ENCODE peak calls at places on chromosome 13, in four cellular contexts. One of them, this sample, is unnamed.

GRCh38 chr13:47650221-47650620 is 350.9 kb downstream of the SUCLA2 start:
- DNase-seq in thoracic aorta: no peak
- DNase-seq in osteoblast: no peak
- DNase-seq in OCI-LY7: no peak
- DNase-seq in this sample: no peak

GRCh38 chr13:42328672-42329071 is 56.7 kb downstream of the AKAP11 start:
- DNase-seq in OCI-LY7: no peak
- DNase-seq in osteoblast: no peak
- DNase-seq in thoracic aorta: no peak
- DNase-seq in this sample: peak; percentile 38

GRCh38 chr13:24512208-24513068 is at the start of gene PARP4:
- DNase-seq in osteoblast: peak; percentile 94
- DNase-seq in thoracic aorta: no peak
- DNase-seq in OCI-LY7: peak; percentile 86
- DNase-seq in this sample: peak; percentile 67

GRCh38 chr13:113976711-113977684 is 3.1 kb upstream of the C13orf46 start:
- DNase-seq in thoracic aorta: peak; percentile 2
- DNase-seq in osteoblast: peak; percentile 100
- DNase-seq in OCI-LY7: no peak
- DNase-seq in this sample: no peak

GRCh38 chr13:94228781-94229180 is 250.7 kb downstream of the DCT start:
- DNase-seq in osteoblast: peak; percentile 66
- DNase-seq in thoracic aorta: no peak
- DNase-seq in OCI-LY7: no peak
- DNase-seq in this sample: no peak

GRCh38 chr13:87356314-87356713 is 314.9 kb upstream of the SLITRK5 start:
- DNase-seq in thoracic aorta: no peak
- DNase-seq in OCI-LY7: no peak
- DNase-seq in osteoblast: no peak
- DNase-seq in this sample: no peak

GRCh38 chr13:84997858-84998257 is 801.4 kb downstream of the SLITRK6 start:
- DNase-seq in OCI-LY7: no peak
- DNase-seq in thoracic aorta: no peak
- DNase-seq in osteoblast: no peak
- DNase-seq in this sample: no peak

GRCh38 chr13:99436686-99437416 is 64.4 kb upstream of the TM9SF2 start:
- DNase-seq in thoracic aorta: peak; percentile 46
- DNase-seq in OCI-LY7: peak; percentile 82
- DNase-seq in osteoblast: peak; percentile 91
- DNase-seq in this sample: peak; percentile 79

GRCh38 chr13:31015207-31015606 is 82.8 kb downstream of the TEX26 start:
- DNase-seq in OCI-LY7: no peak
- DNase-seq in thoracic aorta: no peak
- DNase-seq in osteoblast: no peak
- DNase-seq in this sample: no peak

GRCh38 chr13:37656247-37656940 is 57.8 kb upstream of the POSTN start:
- DNase-seq in OCI-LY7: no peak
- DNase-seq in thoracic aorta: no peak
- DNase-seq in osteoblast: peak; percentile 81
- DNase-seq in this sample: no peak

GRCh38 chr13:113547248-113547971 is 37.1 kb upstream of the TFDP1 start:
- DNase-seq in OCI-LY7: no peak
- DNase-seq in thoracic aorta: no peak
- DNase-seq in osteoblast: peak; percentile 68
- DNase-seq in this sample: no peak

GRCh38 chr13:96822900-96823299 is 171.4 kb downstream of the OXGR1 start:
- DNase-seq in osteoblast: no peak
- DNase-seq in OCI-LY7: peak; percentile 5
- DNase-seq in thoracic aorta: no peak
- DNase-seq in this sample: peak; percentile 53

GRCh38 chr13:95641961-95642621 is 2.4 kb downstream of the DZIP1 start:
- DNase-seq in osteoblast: peak; percentile 92
- DNase-seq in thoracic aorta: no peak
- DNase-seq in OCI-LY7: no peak
- DNase-seq in this sample: no peak

GRCh38 chr13:21106089-21106488 is 44.7 kb upstream of the LATS2 start:
- DNase-seq in osteoblast: peak; percentile 95
- DNase-seq in OCI-LY7: no peak
- DNase-seq in thoracic aorta: no peak
- DNase-seq in this sample: no peak

GRCh38 chr13:38687246-38688229 is 661 bp downstream of the FREM2 start:
- DNase-seq in thoracic aorta: no peak
- DNase-seq in osteoblast: peak; percentile 79
- DNase-seq in OCI-LY7: no peak
- DNase-seq in this sample: peak; percentile 36

GRCh38 chr13:29535663-29536655 is 59.5 kb downstream of the SLC7A1 start:
- DNase-seq in thoracic aorta: no peak
- DNase-seq in osteoblast: no peak
- DNase-seq in OCI-LY7: no peak
- DNase-seq in this sample: no peak

GRCh38 chr13:100330662-100331061 is 241.8 kb downstream of the PCCA start:
- DNase-seq in thoracic aorta: no peak
- DNase-seq in osteoblast: no peak
- DNase-seq in OCI-LY7: no peak
- DNase-seq in this sample: no peak

GRCh38 chr13:100828226-100828625 is 153.6 kb upstream of the TMTC4 start:
- DNase-seq in thoracic aorta: no peak
- DNase-seq in osteoblast: no peak
- DNase-seq in OCI-LY7: no peak
- DNase-seq in this sample: no peak

GRCh38 chr13:95354680-95355487 is 53.6 kb upstream of the ABCC4 start:
- DNase-seq in osteoblast: no peak
- DNase-seq in OCI-LY7: no peak
- DNase-seq in thoracic aorta: no peak
- DNase-seq in this sample: no peak

GRCh38 chr13:64855506-64855905 is 2374.6 kb downstream of the PCDH9 start:
- DNase-seq in osteoblast: no peak
- DNase-seq in OCI-LY7: no peak
- DNase-seq in thoracic aorta: no peak
- DNase-seq in this sample: no peak

GRCh38 chr13:110254751-110255553 is 52.0 kb downstream of the COL4A1 start:
- DNase-seq in OCI-LY7: no peak
- DNase-seq in thoracic aorta: no peak
- DNase-seq in osteoblast: no peak
- DNase-seq in this sample: no peak

GRCh38 chr13:110265682-110266430 is 41.1 kb downstream of the COL4A1 start:
- DNase-seq in thoracic aorta: peak; percentile 69
- DNase-seq in OCI-LY7: no peak
- DNase-seq in osteoblast: no peak
- DNase-seq in this sample: no peak

GRCh38 chr13:61410669-61411297 is 4.9 kb downstream of the PCDH20 start:
- DNase-seq in OCI-LY7: peak; percentile 12
- DNase-seq in osteoblast: peak; percentile 11
- DNase-seq in thoracic aorta: no peak
- DNase-seq in this sample: peak; percentile 15

GRCh38 chr13:98462241-98462882 is 114.5 kb downstream of the STK24 start:
- DNase-seq in OCI-LY7: no peak
- DNase-seq in thoracic aorta: no peak
- DNase-seq in osteoblast: peak; percentile 64
- DNase-seq in this sample: no peak

GRCh38 chr13:113802090-113802531 is 43.1 kb downstream of the TMEM255B start:
- DNase-seq in thoracic aorta: no peak
- DNase-seq in OCI-LY7: no peak
- DNase-seq in osteoblast: peak; percentile 98
- DNase-seq in this sample: peak; percentile 30

GRCh38 chr13:63044617-63045016 is 1629.0 kb upstream of the PCDH20 start:
- DNase-seq in OCI-LY7: no peak
- DNase-seq in thoracic aorta: no peak
- DNase-seq in osteoblast: no peak
- DNase-seq in this sample: no peak

GRCh38 chr13:97334690-97335089 is 99.3 kb upstream of the RAP2A start:
- DNase-seq in thoracic aorta: no peak
- DNase-seq in osteoblast: no peak
- DNase-seq in OCI-LY7: no peak
- DNase-seq in this sample: no peak

GRCh38 chr13:74966814-74967213 is 515.2 kb downstream of the TBC1D4 start:
- DNase-seq in thoracic aorta: no peak
- DNase-seq in osteoblast: no peak
- DNase-seq in OCI-LY7: no peak
- DNase-seq in this sample: no peak
- H3K4me3 ChIP-seq in thoracic aorta: no peak overlapping the region
- H3K4me3 ChIP-seq in osteoblast: no peak overlapping the region
- H3K4me3 ChIP-seq in OCI-LY7: no peak overlapping the region
- H3K4me3 ChIP-seq in this sample: no peak overlapping the region

GRCh38 chr13:28031220-28031903 is 42.9 kb upstream of the URAD start:
- DNase-seq in OCI-LY7: no peak
- DNase-seq in osteoblast: no peak
- DNase-seq in thoracic aorta: no peak
- DNase-seq in this sample: no peak
- H3K4me3 ChIP-seq in OCI-LY7: no peak overlapping the region
- H3K4me3 ChIP-seq in osteoblast: no peak overlapping the region
- H3K4me3 ChIP-seq in thoracic aorta: no peak overlapping the region
- H3K4me3 ChIP-seq in this sample: no peak overlapping the region

GRCh38 chr13:106187092-106187491 is 348.4 kb downstream of the EFNB2 start:
- DNase-seq in OCI-LY7: no peak
- DNase-seq in osteoblast: no peak
- DNase-seq in thoracic aorta: no peak
- DNase-seq in this sample: no peak

GRCh38 chr13:106184778-106185177 is 350.7 kb downstream of the EFNB2 start:
- DNase-seq in osteoblast: no peak
- DNase-seq in thoracic aorta: no peak
- DNase-seq in OCI-LY7: peak; percentile 1
- DNase-seq in this sample: no peak

GRCh38 chr13:106183410-106184128 is 351.9 kb downstream of the EFNB2 start:
- DNase-seq in thoracic aorta: no peak
- DNase-seq in osteoblast: no peak
- DNase-seq in OCI-LY7: no peak
- DNase-seq in this sample: no peak

GRCh38 chr13:106186366-106187030 is 349.0 kb downstream of the EFNB2 start:
- DNase-seq in thoracic aorta: no peak
- DNase-seq in OCI-LY7: no peak
- DNase-seq in osteoblast: no peak
- DNase-seq in this sample: no peak

GRCh38 chr13:106187501-106187900 is 348.0 kb downstream of the EFNB2 start:
- DNase-seq in osteoblast: no peak
- DNase-seq in thoracic aorta: no peak
- DNase-seq in OCI-LY7: no peak
- DNase-seq in this sample: no peak
- H3K4me3 ChIP-seq in osteoblast: no peak overlapping the region
- H3K4me3 ChIP-seq in thoracic aorta: no peak overlapping the region
- H3K4me3 ChIP-seq in OCI-LY7: no peak overlapping the region
- H3K4me3 ChIP-seq in this sample: no peak overlapping the region

DNA sequence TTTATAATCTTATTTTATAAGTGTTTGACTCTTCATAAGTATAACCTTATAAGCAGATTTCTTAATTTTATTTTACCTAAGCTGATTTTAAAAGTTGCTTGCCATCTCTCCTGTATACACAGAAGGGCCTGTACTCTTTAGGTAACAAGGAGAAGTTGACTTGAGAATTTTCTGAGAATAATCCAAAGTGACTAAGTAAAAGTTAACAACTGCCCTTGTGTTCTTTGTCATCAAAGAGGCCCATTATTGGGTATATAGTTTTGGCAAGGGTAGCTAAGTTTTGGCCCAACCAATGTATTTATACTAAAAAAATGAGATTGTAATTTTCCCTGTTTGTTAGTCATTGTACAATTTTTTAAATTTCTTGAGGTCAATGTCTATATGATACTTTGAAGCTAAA is 3.2 kb downstream of the LCP1 start:
- DNase-seq in thoracic aorta: no peak
- DNase-seq in osteoblast: no peak
- DNase-seq in OCI-LY7: no peak
- DNase-seq in this sample: no peak
- H3K4me3 ChIP-seq in thoracic aorta: peak overlapping the region; percentile 48
- H3K4me3 ChIP-seq in osteoblast: no peak overlapping the region
- H3K4me3 ChIP-seq in OCI-LY7: peak overlapping the region; percentile 92
- H3K4me3 ChIP-seq in this sample: peak overlapping the region; percentile 81

This sample was measured in MM.1S.